ENCODE peak calls at places on chromosomes 7 and 10, in seven cellular contexts. One of them, this sample, is unnamed.

GRCh38 chr10:90032519-90032918 is 331.1 kb downstream of the KIF20B start:
- DNase-seq in astrocyte of the cerebellum: no peak
- DNase-seq in mesothelial cell of epicardium: no peak
- DNase-seq in hepatic stellate cell: no peak
- DNase-seq in left colon: no peak
- DNase-seq in effector CD4-positive, alpha-beta T cell: no peak
- DNase-seq in heart right ventricle: no peak
- DNase-seq in this sample: no peak

GRCh38 chr10:30825022-30825421 is 195.5 kb upstream of the LYZL2 start:
- DNase-seq in effector CD4-positive, alpha-beta T cell: no peak
- DNase-seq in astrocyte of the cerebellum: no peak
- DNase-seq in mesothelial cell of epicardium: no peak
- DNase-seq in hepatic stellate cell: no peak
- DNase-seq in heart right ventricle: no peak
- DNase-seq in left colon: no peak
- DNase-seq in this sample: no peak

GRCh38 chr7:29609162-29610030 is 45.8 kb downstream of the PRR15 start:
- DNase-seq in mesothelial cell of epicardium: no peak
- DNase-seq in heart right ventricle: no peak
- DNase-seq in astrocyte of the cerebellum: no peak
- DNase-seq in effector CD4-positive, alpha-beta T cell: no peak
- DNase-seq in hepatic stellate cell: no peak
- DNase-seq in left colon: peak; percentile 59
- DNase-seq in this sample: peak; percentile 84

GRCh38 chr10:128808921-128809440 is 658.1 kb upstream of the MGMT start:
- DNase-seq in heart right ventricle: no peak
- DNase-seq in mesothelial cell of epicardium: no peak
- DNase-seq in hepatic stellate cell: no peak
- DNase-seq in left colon: no peak
- DNase-seq in astrocyte of the cerebellum: no peak
- DNase-seq in effector CD4-positive, alpha-beta T cell: no peak
- DNase-seq in this sample: no peak

GRCh38 chr10:98917828-98918227 is 317.8 kb downstream of the HPSE2 start:
- DNase-seq in hepatic stellate cell: no peak
- DNase-seq in mesothelial cell of epicardium: no peak
- DNase-seq in astrocyte of the cerebellum: no peak
- DNase-seq in heart right ventricle: no peak
- DNase-seq in left colon: no peak
- DNase-seq in effector CD4-positive, alpha-beta T cell: no peak
- DNase-seq in this sample: no peak

GRCh38 chr10:99859585-99859984 is 77.1 kb downstream of the ABCC2 start:
- DNase-seq in left colon: no peak
- DNase-seq in heart right ventricle: no peak
- DNase-seq in effector CD4-positive, alpha-beta T cell: no peak
- DNase-seq in mesothelial cell of epicardium: no peak
- DNase-seq in astrocyte of the cerebellum: no peak
- DNase-seq in hepatic stellate cell: no peak
- DNase-seq in this sample: no peak

GRCh38 chr7:94450044-94450697 is 55.5 kb downstream of the COL1A2 start:
- DNase-seq in left colon: no peak
- DNase-seq in astrocyte of the cerebellum: no peak
- DNase-seq in mesothelial cell of epicardium: no peak
- DNase-seq in effector CD4-positive, alpha-beta T cell: no peak
- DNase-seq in hepatic stellate cell: no peak
- DNase-seq in heart right ventricle: no peak
- DNase-seq in this sample: no peak

GRCh38 chr7:127365957-127366315 is 26.6 kb downstream of the ZNF800 start:
- DNase-seq in mesothelial cell of epicardium: no peak
- DNase-seq in heart right ventricle: no peak
- DNase-seq in astrocyte of the cerebellum: no peak
- DNase-seq in left colon: no peak
- DNase-seq in hepatic stellate cell: no peak
- DNase-seq in effector CD4-positive, alpha-beta T cell: no peak
- DNase-seq in this sample: no peak

GRCh38 chr7:79984210-79984609 is 150.4 kb upstream of the GNAI1 start:
- DNase-seq in astrocyte of the cerebellum: no peak
- DNase-seq in hepatic stellate cell: no peak
- DNase-seq in heart right ventricle: no peak
- DNase-seq in mesothelial cell of epicardium: no peak
- DNase-seq in left colon: no peak
- DNase-seq in effector CD4-positive, alpha-beta T cell: no peak
- DNase-seq in this sample: no peak

GRCh38 chr10:43998021-43998809 is 349.5 kb upstream of the ZNF32 start:
- DNase-seq in heart right ventricle: no peak
- DNase-seq in astrocyte of the cerebellum: no peak
- DNase-seq in effector CD4-positive, alpha-beta T cell: no peak
- DNase-seq in left colon: no peak
- DNase-seq in mesothelial cell of epicardium: no peak
- DNase-seq in hepatic stellate cell: peak; percentile 65
- DNase-seq in this sample: peak; percentile 76

GRCh38 chr7:6589829-6590644 is at the start of gene INTS15:
- DNase-seq in mesothelial cell of epicardium: peak; percentile 79
- DNase-seq in astrocyte of the cerebellum: peak; percentile 41
- DNase-seq in effector CD4-positive, alpha-beta T cell: peak; percentile 78
- DNase-seq in hepatic stellate cell: peak; percentile 84
- DNase-seq in heart right ventricle: peak; percentile 78
- DNase-seq in left colon: peak; percentile 86
- DNase-seq in this sample: peak; percentile 88

GRCh38 chr10:79146611-79147130 is 77.9 kb downstream of the ZMIZ1 start:
- DNase-seq in mesothelial cell of epicardium: no peak
- DNase-seq in effector CD4-positive, alpha-beta T cell: no peak
- DNase-seq in hepatic stellate cell: no peak
- DNase-seq in heart right ventricle: peak; percentile 73
- DNase-seq in astrocyte of the cerebellum: no peak
- DNase-seq in left colon: peak; percentile 45
- DNase-seq in this sample: no peak

GRCh38 chr10:16559236-16559773 is 37.6 kb upstream of the C1QL3 start:
- DNase-seq in heart right ventricle: no peak
- DNase-seq in astrocyte of the cerebellum: no peak
- DNase-seq in mesothelial cell of epicardium: no peak
- DNase-seq in left colon: no peak
- DNase-seq in hepatic stellate cell: no peak
- DNase-seq in effector CD4-positive, alpha-beta T cell: no peak
- DNase-seq in this sample: peak; percentile 51

GRCh38 chr7:4868493-4868892 is 6.7 kb upstream of the PAPOLB start:
- DNase-seq in left colon: no peak
- DNase-seq in astrocyte of the cerebellum: no peak
- DNase-seq in effector CD4-positive, alpha-beta T cell: no peak
- DNase-seq in hepatic stellate cell: no peak
- DNase-seq in heart right ventricle: no peak
- DNase-seq in mesothelial cell of epicardium: no peak
- DNase-seq in this sample: no peak

GRCh38 chr7:37921340-37921805 is 933 bp downstream of the EPDR1 start:
- DNase-seq in hepatic stellate cell: peak; percentile 15
- DNase-seq in heart right ventricle: no peak
- DNase-seq in left colon: peak; percentile 39
- DNase-seq in mesothelial cell of epicardium: no peak
- DNase-seq in effector CD4-positive, alpha-beta T cell: no peak
- DNase-seq in astrocyte of the cerebellum: no peak
- DNase-seq in this sample: peak; percentile 74

GRCh38 chr7:29377718-29378117 is 183.1 kb downstream of the CHN2 start:
- DNase-seq in effector CD4-positive, alpha-beta T cell: no peak
- DNase-seq in hepatic stellate cell: no peak
- DNase-seq in astrocyte of the cerebellum: no peak
- DNase-seq in heart right ventricle: no peak
- DNase-seq in mesothelial cell of epicardium: no peak
- DNase-seq in left colon: no peak
- DNase-seq in this sample: peak; percentile 4

GRCh38 chr10:103982639-103983038 is 15.7 kb downstream of the SLK start:
- DNase-seq in effector CD4-positive, alpha-beta T cell: no peak
- DNase-seq in mesothelial cell of epicardium: no peak
- DNase-seq in heart right ventricle: no peak
- DNase-seq in hepatic stellate cell: no peak
- DNase-seq in left colon: peak; percentile 27
- DNase-seq in astrocyte of the cerebellum: no peak
- DNase-seq in this sample: peak; percentile 65

GRCh38 chr7:33841031-33841430 is 64.3 kb upstream of the BMPER start:
- DNase-seq in heart right ventricle: no peak
- DNase-seq in astrocyte of the cerebellum: no peak
- DNase-seq in left colon: no peak
- DNase-seq in hepatic stellate cell: no peak
- DNase-seq in effector CD4-positive, alpha-beta T cell: no peak
- DNase-seq in mesothelial cell of epicardium: no peak
- DNase-seq in this sample: no peak

GRCh38 chr7:64875258-64875657 is 27.8 kb upstream of the ZNF273 start:
- DNase-seq in hepatic stellate cell: no peak
- DNase-seq in left colon: no peak
- DNase-seq in heart right ventricle: no peak
- DNase-seq in astrocyte of the cerebellum: no peak
- DNase-seq in mesothelial cell of epicardium: no peak
- DNase-seq in effector CD4-positive, alpha-beta T cell: no peak
- DNase-seq in this sample: no peak